ENCODE peak calls at places on chromosomes 4 and X, in five cellular contexts. One of them, this sample, is unnamed.

GRCh38 chrX:134603806-134604700 is 54.2 kb downstream of the PLAC1 start:
- DNase-seq in LoVo: peak
- DNase-seq in left cardiac atrium: no peak
- DNase-seq in Panc1: no peak
- DNase-seq in gastrocnemius medialis: peak
- DNase-seq in this sample: no peak

GRCh38 chr4:2036866-2037265 is 22.3 kb upstream of the NAT8L start:
- DNase-seq in gastrocnemius medialis: no peak
- DNase-seq in Panc1: no peak
- DNase-seq in LoVo: no peak
- DNase-seq in left cardiac atrium: no peak
- DNase-seq in this sample: no peak

GRCh38 chr4:48139688-48140087 is 5.6 kb upstream of the TXK start:
- DNase-seq in left cardiac atrium: peak
- DNase-seq in Panc1: no peak
- DNase-seq in LoVo: no peak
- DNase-seq in gastrocnemius medialis: no peak
- DNase-seq in this sample: no peak

GRCh38 chrX:46965125-46965758 is 53.0 kb downstream of the JADE3 start:
- DNase-seq in left cardiac atrium: no peak
- DNase-seq in Panc1: no peak
- DNase-seq in LoVo: no peak
- DNase-seq in gastrocnemius medialis: no peak
- DNase-seq in this sample: no peak

GRCh38 chr4:52059372-52059771 is 8.3 kb downstream of the SPATA18 start:
- DNase-seq in LoVo: peak
- DNase-seq in left cardiac atrium: no peak
- DNase-seq in Panc1: no peak
- DNase-seq in gastrocnemius medialis: no peak
- DNase-seq in this sample: no peak

GRCh38 chrX:47958943-47959342 is 44.8 kb downstream of the ZNF182 start:
- DNase-seq in left cardiac atrium: no peak
- DNase-seq in LoVo: no peak
- DNase-seq in gastrocnemius medialis: no peak
- DNase-seq in Panc1: no peak
- DNase-seq in this sample: no peak

GRCh38 chr4:8547912-8548730 is 32.1 kb upstream of the GPR78 start:
- DNase-seq in Panc1: no peak
- DNase-seq in LoVo: no peak
- DNase-seq in gastrocnemius medialis: no peak
- DNase-seq in left cardiac atrium: no peak
- DNase-seq in this sample: no peak

GRCh38 chr4:106548446-106549044 is 180.0 kb upstream of the GIMD1 start:
- DNase-seq in gastrocnemius medialis: no peak
- DNase-seq in LoVo: no peak
- DNase-seq in left cardiac atrium: no peak
- DNase-seq in Panc1: no peak
- DNase-seq in this sample: no peak

GRCh38 chr4:143335979-143336827 is 473 bp upstream of the GAB1 start:
- DNase-seq in Panc1: no peak
- DNase-seq in gastrocnemius medialis: peak
- DNase-seq in LoVo: peak
- DNase-seq in left cardiac atrium: peak
- DNase-seq in this sample: peak

GRCh38 chr4:188154668-188155423 is 15.6 kb downstream of the TRIML1 start:
- DNase-seq in Panc1: no peak
- DNase-seq in gastrocnemius medialis: no peak
- DNase-seq in LoVo: peak
- DNase-seq in left cardiac atrium: no peak
- DNase-seq in this sample: no peak

GRCh38 chr4:100933628-100934027 is 413.7 kb downstream of the PPP3CA start:
- DNase-seq in left cardiac atrium: no peak
- DNase-seq in Panc1: no peak
- DNase-seq in LoVo: no peak
- DNase-seq in gastrocnemius medialis: no peak
- DNase-seq in this sample: no peak

GRCh38 chrX:1239681-1240142 is 27.3 kb upstream of the CRLF2 start:
- DNase-seq in Panc1: no peak
- DNase-seq in LoVo: no peak
- DNase-seq in gastrocnemius medialis: peak
- DNase-seq in left cardiac atrium: peak
- DNase-seq in this sample: peak

GRCh38 chrX:45799576-45799975 is 598.9 kb upstream of the DIPK2B start:
- DNase-seq in left cardiac atrium: no peak
- DNase-seq in gastrocnemius medialis: no peak
- DNase-seq in Panc1: no peak
- DNase-seq in LoVo: no peak
- DNase-seq in this sample: no peak

GRCh38 chr4:2803624-2804448 is 11.0 kb downstream of the SH3BP2 start:
- DNase-seq in left cardiac atrium: peak
- DNase-seq in LoVo: peak
- DNase-seq in gastrocnemius medialis: no peak
- DNase-seq in Panc1: no peak
- DNase-seq in this sample: no peak

GRCh38 chr4:5956285-5957021 is 61.8 kb downstream of the C4orf50 start:
- DNase-seq in left cardiac atrium: no peak
- DNase-seq in LoVo: no peak
- DNase-seq in Panc1: no peak
- DNase-seq in gastrocnemius medialis: no peak
- DNase-seq in this sample: no peak

GRCh38 chr4:121454251-121454979 is 73.6 kb upstream of the QRFPR start:
- DNase-seq in Panc1: no peak
- DNase-seq in left cardiac atrium: no peak
- DNase-seq in LoVo: no peak
- DNase-seq in gastrocnemius medialis: no peak
- DNase-seq in this sample: no peak

GRCh38 chr4:96652158-96652557 is 812.3 kb downstream of the PDHA2 start:
- DNase-seq in LoVo: no peak
- DNase-seq in left cardiac atrium: no peak
- DNase-seq in Panc1: no peak
- DNase-seq in gastrocnemius medialis: no peak
- DNase-seq in this sample: no peak

GRCh38 chr4:176999943-177000543 is 207.3 kb upstream of the VEGFC start:
- DNase-seq in gastrocnemius medialis: no peak
- DNase-seq in left cardiac atrium: no peak
- DNase-seq in LoVo: peak
- DNase-seq in Panc1: peak
- DNase-seq in this sample: no peak

GRCh38 chrX:47380268-47380667 is 9.9 kb downstream of the ZNF157 start:
- DNase-seq in gastrocnemius medialis: peak
- DNase-seq in left cardiac atrium: peak
- DNase-seq in Panc1: no peak
- DNase-seq in LoVo: no peak
- DNase-seq in this sample: no peak

GRCh38 chr4:105956566-105956965 is 61.3 kb downstream of the NPNT start:
- DNase-seq in LoVo: no peak
- DNase-seq in Panc1: no peak
- DNase-seq in gastrocnemius medialis: no peak
- DNase-seq in left cardiac atrium: no peak
- DNase-seq in this sample: no peak

GRCh38 chr4:21181716-21182115 is 481.5 kb downstream of the PACRGL start:
- DNase-seq in LoVo: no peak
- DNase-seq in gastrocnemius medialis: no peak
- DNase-seq in Panc1: no peak
- DNase-seq in left cardiac atrium: no peak
- DNase-seq in this sample: no peak

This sample was measured in right atrium auricular region.